ENCODE peak calls at places on chromosomes 2 and 18, in five cellular contexts. P is upper lobe of left lung, J is GM20000, S is PC-9, E is fibroblast of the aortic adventitia. U is an unnamed sample.

GRCh38 chr2:179247318-179248023 is 17.2 kb downstream of the SESTD1 start:
- DNase-seq in P (no peak), J (no peak), S (no peak), E (no peak), U (no peak)

GRCh38 chr2:22273853-22274252 is 1111.1 kb upstream of the KLHL29 start:
- DNase-seq in P (no peak), J (no peak), S (no peak), E (no peak), U (no peak)

GRCh38 chr2:100780203-100781008 is 39.5 kb upstream of the NPAS2 start:
- DNase-seq in P (no peak), J (no peak), S (peak; percentile 50), E (peak; percentile 65), U (no peak)

GRCh38 chr2:105179469-105180372 is 61.8 kb upstream of the GPR45 start:
- DNase-seq in P (no peak), J (peak; percentile 23), S (peak; percentile 31), E (peak; percentile 63), U (no peak)

GRCh38 chr2:112137516-112138142 is 556 bp upstream of the FBLN7 start:
- DNase-seq in P (no peak), J (peak; percentile 56), S (peak; percentile 16), E (peak; percentile 17), U (no peak)

GRCh38 chr2:172334988-172335387 is 92.4 kb upstream of the ITGA6 start:
- DNase-seq in P (peak; percentile 16), J (no peak), S (no peak), E (no peak), U (no peak)

GRCh38 chr2:205060269-205060668 is 515.0 kb downstream of the PARD3B start:
- DNase-seq in P (no peak), J (no peak), S (no peak), E (peak; percentile 31), U (no peak)

GRCh38 chr2:213251618-213252017 is 32.6 kb upstream of the SPAG16 start:
- DNase-seq in P (no peak), J (peak; percentile 25), S (no peak), E (peak; percentile 92), U (no peak)

GRCh38 chr2:9094117-9094516 is 90.6 kb upstream of the MBOAT2 start:
- DNase-seq in P (peak; percentile 38), J (no peak), S (no peak), E (no peak), U (no peak)

GRCh38 chr18:12606592-12607315 is 51.2 kb downstream of the SPIRE1 start:
- DNase-seq in P (no peak), J (no peak), S (peak; percentile 11), E (peak; percentile 86), U (no peak)

GRCh38 chr2:239640210-239640609 is 239.4 kb upstream of the HDAC4 start:
- DNase-seq in P (no peak), J (no peak), S (no peak), E (no peak), U (no peak)

GRCh38 chr2:12882393-12882792 is 165.7 kb downstream of the TRIB2 start:
- DNase-seq in P (no peak), J (no peak), S (no peak), E (no peak), U (no peak)

GRCh38 chr2:42314892-42315468 is 46.0 kb downstream of the COX7A2L start:
- DNase-seq in P (no peak), J (no peak), S (no peak), E (peak; percentile 94), U (no peak)

GRCh38 chr2:119660343-119660658 is 18.7 kb upstream of the TMEM177 start:
- DNase-seq in P (no peak), J (no peak), S (no peak), E (no peak), U (no peak)

GRCh38 chr2:224562831-224563230 is 22.3 kb downstream of the CUL3 start:
- DNase-seq in P (no peak), J (no peak), S (no peak), E (no peak), U (no peak)

GRCh38 chr18:41731887-41732286 is 223.1 kb upstream of the PIK3C3 start:
- DNase-seq in P (no peak), J (no peak), S (no peak), E (no peak), U (no peak)

GRCh38 chr2:31331156-31331555 is 83.4 kb downstream of the XDH start:
- DNase-seq in P (no peak), J (no peak), S (no peak), E (no peak), U (no peak)

GRCh38 chr2:23145460-23145859 is 239.5 kb upstream of the KLHL29 start:
- DNase-seq in P (no peak), J (no peak), S (no peak), E (no peak), U (no peak)

GRCh38 chr2:96146151-96146880 is 1.1 kb upstream of the DUSP2 start:
- DNase-seq in P (peak; percentile 87), J (peak; percentile 86), S (no peak), E (no peak), U (peak; percentile 84)

GRCh38 chr2:68052717-68053422 is 9.9 kb downstream of the C1D start:
- DNase-seq in P (no peak), J (no peak), S (no peak), E (peak; percentile 14), U (no peak)

GRCh38 chr2:241421330-241421729 is 65.2 kb downstream of the FARP2 start:
- DNase-seq in P (no peak), J (no peak), S (no peak), E (no peak), U (no peak)

GRCh38 chr2:26479131-26479970 is 1.4 kb upstream of the OTOF start:
- DNase-seq in P (no peak), J (no peak), S (no peak), E (no peak), U (no peak)

GRCh38 chr18:77967791-77968190 is 718.1 kb downstream of the GALR1 start:
- DNase-seq in P (no peak), J (no peak), S (no peak), E (no peak), U (no peak)

GRCh38 chr18:70415823-70416488 is 127.1 kb downstream of the SOCS6 start:
- DNase-seq in P (no peak), J (no peak), S (peak; percentile 60), E (no peak), U (no peak)

GRCh38 chr2:237920673-237921072 is 46.1 kb upstream of the UBE2F start:
- DNase-seq in P (no peak), J (no peak), S (no peak), E (no peak), U (no peak)

GRCh38 chr2:148927010-148927409 is 52.0 kb downstream of the KIF5C start:
- DNase-seq in P (no peak), J (peak; percentile 44), S (no peak), E (no peak), U (peak; percentile 18)

GRCh38 chr2:216082805-216083204 is 1.1 kb downstream of the TMEM169 start:
- DNase-seq in P (no peak), J (no peak), S (no peak), E (no peak), U (no peak)

GRCh38 chr2:156400704-156401678 is 35.2 kb upstream of the GPD2 start:
- DNase-seq in P (peak; percentile 88), J (peak; percentile 68), S (peak; percentile 60), E (peak; percentile 95), U (peak; percentile 67)

GRCh38 chr2:54966165-54966819 is 84.0 kb downstream of the RTN4 start:
- DNase-seq in P (no peak), J (no peak), S (no peak), E (no peak), U (no peak)

GRCh38 chr18:61635901-61636528 is 256.8 kb downstream of the RNF152 start:
- DNase-seq in P (no peak), J (peak; percentile 39), S (peak; percentile 23), E (peak; percentile 75), U (no peak)

GRCh38 chr18:48163184-48164095 is 233.0 kb upstream of the SMAD2 start:
- DNase-seq in P (no peak), J (no peak), S (no peak), E (no peak), U (no peak)

GRCh38 chr2:181141676-181142075 is 161.3 kb downstream of the UBE2E3 start:
- DNase-seq in P (no peak), J (no peak), S (no peak), E (no peak), U (no peak)

GRCh38 chr2:59277656-59278055 is 1036.5 kb upstream of the FANCL start:
- DNase-seq in P (no peak), J (no peak), S (no peak), E (no peak), U (no peak)

GRCh38 chr2:174014699-174015070 is 49.5 kb upstream of the SP3 start:
- DNase-seq in P (no peak), J (no peak), S (no peak), E (no peak), U (no peak)

GRCh38 chr18:69400253-69400975 is at the start of gene DOK6:
- DNase-seq in P (peak; percentile 87), J (peak; percentile 41), S (no peak), E (peak; percentile 65), U (no peak)

GRCh38 chr2:35184471-35184870 is 1171.1 kb upstream of the CRIM1 start:
- DNase-seq in P (no peak), J (no peak), S (no peak), E (no peak), U (no peak)

GRCh38 chr18:48024009-48024512 is 93.6 kb upstream of the SMAD2 start:
- DNase-seq in P (no peak), J (no peak), S (no peak), E (no peak), U (no peak)

GRCh38 chr18:35950628-35950982 is 21.9 kb upstream of the RMP24 start:
- DNase-seq in P (no peak), J (no peak), S (no peak), E (no peak), U (no peak)
- TF ChIP-seq CTCF in P (peak; percentile 51), J (no peak), S (peak; percentile 16), E (no peak), U (peak; percentile 40)

GRCh38 chr2:132037527-132038178 is 124.1 kb downstream of the ANKRD30BL start:
- DNase-seq in P (no peak), J (peak; percentile 14), S (no peak), E (no peak), U (no peak)
- TF ChIP-seq CTCF in P (no peak), J (no peak), S (no peak), E (no peak), U (no peak)

GRCh38 chr18:75643083-75643482 is 215.6 kb upstream of the SMIM21 start:
- DNase-seq in P (no peak), J (no peak), S (no peak), E (no peak), U (no peak)

GRCh38 chr18:75639468-75639831 is 211.9 kb upstream of the SMIM21 start:
- DNase-seq in P (no peak), J (no peak), S (no peak), E (no peak), U (no peak)

DNA sequence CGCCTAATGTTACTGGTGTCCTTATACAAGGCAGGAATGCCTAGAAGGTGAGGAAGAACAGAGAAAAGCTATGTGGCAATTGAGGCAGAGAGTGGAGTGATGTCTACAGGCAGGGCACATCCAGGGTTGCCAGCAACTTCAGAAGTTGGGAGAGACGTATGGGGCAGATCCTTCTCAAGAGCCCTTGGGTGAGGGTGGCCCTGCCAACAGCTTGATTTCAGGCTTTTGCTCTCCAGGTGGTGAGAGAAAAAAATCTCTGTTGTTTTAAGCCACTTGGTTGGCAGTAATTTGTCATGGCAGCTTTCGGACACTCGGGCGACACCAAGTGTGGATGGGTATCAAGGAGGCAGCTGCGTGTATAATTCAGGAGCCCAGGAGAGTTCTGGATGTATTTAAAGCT is 217.4 kb upstream of the SMIM21 start:
- DNase-seq in P (no peak), J (no peak), S (no peak), E (no peak), U (no peak)
- TF ChIP-seq CTCF in P (no peak), J (no peak), S (no peak), E (no peak), U (no peak)

GRCh38 chr2:195404650-195405049 is 252.4 kb upstream of the SLC39A10 start:
- DNase-seq in P (no peak), J (no peak), S (no peak), E (peak; percentile 24), U (no peak)
- TF ChIP-seq CTCF in P (no peak), J (no peak), S (no peak), E (no peak), U (no peak)

U was measured in activated B cell treated with CpG ODN at 0.5 μM for 24 hours.